ENCODE peak calls at places on chromosome 10, in ten cellular contexts. R, G, B, P, U, M, K, H, O and F are unnamed samples.

GRCh38 chr10:112952282-112952991 is 2.4 kb downstream of the TCF7L2 start:
- DNase-seq in R (no peak), G (no peak), B (no peak), P (no peak), U (no peak), M (no peak), K (peak), H (no peak), O (peak), F (no peak)

GRCh38 chr10:96046546-96046945 is 3.2 kb downstream of the CCNJ start:
- DNase-seq in R (no peak), G (no peak), B (no peak), P (no peak), U (no peak), M (no peak), K (no peak), H (no peak), O (no peak), F (no peak)

GRCh38 chr10:7111574-7111973 is 299.3 kb downstream of the SFMBT2 start:
- DNase-seq in R (no peak), G (no peak), B (no peak), P (no peak), U (no peak), M (peak), K (no peak), H (no peak), O (no peak), F (peak)

GRCh38 chr10:117373848-117374505 is 1.3 kb downstream of the PDZD8 start:
- DNase-seq in R (peak), G (peak), B (no peak), P (peak), U (no peak), M (no peak), K (peak), H (peak), O (peak), F (peak)

GRCh38 chr10:103543617-103544525 is 50.4 kb downstream of the NEURL1 start:
- DNase-seq in R (no peak), G (no peak), B (no peak), P (no peak), U (no peak), M (no peak), K (no peak), H (no peak), O (no peak), F (no peak)

GRCh38 chr10:120607016-120607709 is 150.1 kb downstream of the PLPP4 start:
- DNase-seq in R (no peak), G (peak), B (no peak), P (no peak), U (no peak), M (peak), K (no peak), H (no peak), O (no peak), F (no peak)

GRCh38 chr10:100403734-100404133 is 56.7 kb downstream of the SCD start:
- DNase-seq in R (no peak), G (no peak), B (no peak), P (no peak), U (no peak), M (no peak), K (no peak), H (no peak), O (no peak), F (no peak)

GRCh38 chr10:125194814-125195213 is 34.5 kb upstream of the CTBP2 start:
- DNase-seq in R (no peak), G (no peak), B (no peak), P (no peak), U (no peak), M (no peak), K (no peak), H (no peak), O (no peak), F (no peak)

GRCh38 chr10:104273291-104273690 is 4.3 kb downstream of the GSTO2 start:
- DNase-seq in R (no peak), G (peak), B (no peak), P (no peak), U (no peak), M (no peak), K (no peak), H (no peak), O (no peak), F (no peak)

GRCh38 chr10:91551856-91552255 is 81.0 kb downstream of the PPP1R3C start:
- DNase-seq in R (peak), G (peak), B (no peak), P (no peak), U (peak), M (peak), K (no peak), H (peak), O (peak), F (peak)

GRCh38 chr10:31321396-31321941 is 2.5 kb downstream of the ZEB1 start:
- DNase-seq in R (no peak), G (no peak), B (no peak), P (no peak), U (no peak), M (no peak), K (no peak), H (peak), O (peak), F (no peak)

GRCh38 chr10:34954142-34954541 is 136.0 kb downstream of the CUL2 start:
- DNase-seq in R (no peak), G (no peak), B (no peak), P (no peak), U (peak), M (no peak), K (no peak), H (no peak), O (no peak), F (no peak)

GRCh38 chr10:70799124-70799523 is 13.9 kb upstream of the TBATA start:
- DNase-seq in R (no peak), G (no peak), B (no peak), P (no peak), U (no peak), M (no peak), K (no peak), H (no peak), O (no peak), F (no peak)

GRCh38 chr10:17238445-17239275 is 10.6 kb downstream of the VIM start:
- DNase-seq in R (no peak), G (peak), B (no peak), P (no peak), U (no peak), M (peak), K (peak), H (no peak), O (no peak), F (peak)

GRCh38 chr10:132808568-132809236 is 22.8 kb upstream of the NKX6-2 start:
- DNase-seq in R (no peak), G (no peak), B (no peak), P (no peak), U (no peak), M (no peak), K (peak), H (no peak), O (no peak), F (no peak)

GRCh38 chr10:38008006-38008405 is 2.5 kb upstream of the ZNF33A start:
- DNase-seq in R (peak), G (no peak), B (no peak), P (no peak), U (no peak), M (no peak), K (no peak), H (no peak), O (no peak), F (no peak)

GRCh38 chr10:87053121-87053520 is 33.0 kb downstream of the FAM25A start:
- DNase-seq in R (no peak), G (no peak), B (no peak), P (no peak), U (no peak), M (no peak), K (no peak), H (no peak), O (no peak), F (peak)

GRCh38 chr10:33231621-33232350 is 102.7 kb downstream of the NRP1 start:
- DNase-seq in R (no peak), G (no peak), B (no peak), P (no peak), U (no peak), M (no peak), K (no peak), H (no peak), O (no peak), F (no peak)

GRCh38 chr10:3067859-3068179 is 471 bp downstream of the PFKP start:
- DNase-seq in R (peak), G (no peak), B (no peak), P (no peak), U (no peak), M (no peak), K (no peak), H (no peak), O (peak), F (no peak)

GRCh38 chr10:44393051-44393630 is 8.2 kb upstream of the CXCL12 start:
- DNase-seq in R (no peak), G (no peak), B (no peak), P (no peak), U (no peak), M (no peak), K (no peak), H (no peak), O (no peak), F (no peak)

GRCh38 chr10:132413226-132414205 is 16.5 kb downstream of the PWWP2B start:
- DNase-seq in R (no peak), G (no peak), B (no peak), P (no peak), U (no peak), M (no peak), K (no peak), H (no peak), O (no peak), F (peak)

GRCh38 chr10:4767033-4767814 is 58.8 kb upstream of the AKR1E2 start:
- DNase-seq in R (peak), G (peak), B (no peak), P (no peak), U (no peak), M (peak), K (no peak), H (peak), O (no peak), F (peak)

GRCh38 chr10:128686638-128687278 is 560.5 kb upstream of the MKI67 start:
- DNase-seq in R (no peak), G (no peak), B (no peak), P (no peak), U (no peak), M (no peak), K (no peak), H (no peak), O (no peak), F (no peak)

GRCh38 chr10:31042670-31043069 is 11.0 kb upstream of the ZNF438 start:
- DNase-seq in R (no peak), G (no peak), B (no peak), P (no peak), U (no peak), M (no peak), K (no peak), H (no peak), O (no peak), F (no peak)

GRCh38 chr10:112919721-112920120 is 30.3 kb upstream of the TCF7L2 start:
- DNase-seq in R (no peak), G (peak), B (no peak), P (no peak), U (no peak), M (peak), K (no peak), H (no peak), O (no peak), F (peak)

GRCh38 chr10:32751582-32751981 is 206.4 kb downstream of the ITGB1 start:
- DNase-seq in R (no peak), G (no peak), B (no peak), P (no peak), U (no peak), M (no peak), K (no peak), H (no peak), O (no peak), F (no peak)

GRCh38 chr10:10138685-10139084 is 879.0 kb upstream of the CELF2 start:
- DNase-seq in R (no peak), G (no peak), B (no peak), P (no peak), U (no peak), M (no peak), K (no peak), H (no peak), O (no peak), F (no peak)

GRCh38 chr10:56091872-56092271 is 269.2 kb downstream of the ZWINT start:
- DNase-seq in R (peak), G (no peak), B (no peak), P (no peak), U (no peak), M (no peak), K (no peak), H (no peak), O (no peak), F (no peak)

GRCh38 chr10:5613481-5613880 is 52.9 kb downstream of the ASB13 start:
- DNase-seq in R (no peak), G (no peak), B (no peak), P (no peak), U (no peak), M (no peak), K (peak), H (no peak), O (no peak), F (no peak)

GRCh38 chr10:132397036-132397541 is at the start of gene PWWP2B:
- DNase-seq in R (no peak), G (peak), B (no peak), P (peak), U (no peak), M (no peak), K (peak), H (no peak), O (peak), F (peak)